ENCODE peak calls at places on chromosome 19, in nine cellular contexts. P is ureter; X is lower leg skin; T is cardiac fibroblast; B is body of pancreas; S is stimulated activated CD4-positive, alpha-beta T cell treated with anti-CD3 and anti-CD28 coated beads, TNF-alpha, amount 100 ng/mL, for 4 hours; L is T-helper 1 cell; U is bronchial epithelial cell; K is IMR-90. J is an unnamed sample.
A peak's percentile ranks its signal among the peaks of the same experiment; 100 is the strongest.

GRCh38 chr19:17323973-17324327 is 10.7 kb downstream of the ANO8 start:
- DNase-seq in L (no peak), B (no peak), T (no peak), U (no peak), P (no peak), S (no peak), K (no peak), X (no peak), J (no peak)

GRCh38 chr19:17001603-17002183 is 24.9 kb downstream of the CPAMD8 start:
- DNase-seq in U (no peak), B (no peak), X (no peak), L (peak; percentile 80), K (no peak), S (peak; percentile 46), P (no peak), T (no peak), J (peak; percentile 64)

GRCh38 chr19:38057954-38058690 is 151.1 kb downstream of the SIPA1L3 start:
- DNase-seq in P (peak; percentile 65), S (no peak), T (no peak), L (no peak), X (no peak), K (no peak), U (no peak), B (peak; percentile 81), J (no peak)

GRCh38 chr19:19655641-19656343 is 7.7 kb downstream of the ATP13A1 start:
- DNase-seq in B (no peak), U (no peak), S (no peak), T (no peak), K (no peak), L (no peak), X (no peak), P (peak; percentile 40), J (no peak)

GRCh38 chr19:56170261-56170660 is 5.5 kb upstream of the GALP start:
- DNase-seq in S (no peak), B (peak; percentile 86), K (peak; percentile 43), X (no peak), T (peak; percentile 72), U (peak; percentile 97), P (no peak), L (no peak), J (no peak)

GRCh38 chr19:35782589-35782988 is 7.2 kb downstream of the ARHGAP33 start:
- DNase-seq in P (no peak), X (no peak), K (no peak), S (no peak), T (no peak), L (no peak), U (no peak), B (no peak), J (no peak)

GRCh38 chr19:1112254-1113208 is 8.7 kb downstream of the GPX4 start:
- DNase-seq in B (no peak), S (no peak), U (peak; percentile 31), T (no peak), P (no peak), X (no peak), L (no peak), K (no peak), J (no peak)

GRCh38 chr19:11435833-11436313 is 438 bp downstream of the PRKCSH start:
- DNase-seq in K (peak; percentile 31), T (no peak), X (no peak), U (peak; percentile 13), S (no peak), L (no peak), B (no peak), P (no peak), J (no peak)

GRCh38 chr19:7916137-7916907 is 1.7 kb downstream of the TGFBR3L start:
- DNase-seq in B (peak; percentile 38), P (no peak), X (no peak), U (no peak), T (peak; percentile 30), S (no peak), K (no peak), L (peak; percentile 51), J (peak; percentile 49)

GRCh38 chr19:1012334-1012733 is 8.6 kb downstream of the TMEM259 start:
- DNase-seq in U (no peak), B (no peak), X (no peak), T (no peak), S (no peak), K (no peak), P (no peak), L (no peak), J (no peak)

GRCh38 chr19:28399187-28399586 is 813.8 kb downstream of the UQCRFS1 start:
- DNase-seq in S (no peak), K (no peak), T (no peak), X (no peak), P (no peak), L (no peak), U (no peak), B (no peak), J (no peak)

GRCh38 chr19:50486823-50487515 is 10.3 kb upstream of the GARIN5A start:
- DNase-seq in P (no peak), U (peak; percentile 5), L (peak; percentile 35), X (no peak), B (no peak), S (no peak), K (peak; percentile 19), T (peak; percentile 66), J (peak; percentile 49)

GRCh38 chr19:14432817-14433453 is at the start of gene PKN1:
- DNase-seq in S (no peak), U (no peak), P (no peak), X (no peak), B (peak; percentile 59), T (no peak), L (no peak), K (no peak), J (peak; percentile 34)

GRCh38 chr19:6947745-6948144 is 60.4 kb downstream of the ADGRE1 start:
- DNase-seq in P (no peak), L (no peak), T (peak; percentile 86), S (no peak), K (no peak), X (no peak), B (no peak), U (peak; percentile 21), J (no peak)

GRCh38 chr19:3441089-3441985 is 39.0 kb downstream of the SMIM24 start:
- DNase-seq in X (no peak), B (no peak), T (no peak), U (no peak), K (no peak), S (no peak), L (no peak), P (no peak), J (no peak)

GRCh38 chr19:10920781-10921180 is 7.7 kb downstream of the YIPF2 start:
- DNase-seq in T (no peak), U (no peak), P (no peak), S (no peak), B (no peak), X (no peak), L (no peak), K (no peak), J (no peak)

GRCh38 chr19:12838182-12838890 is at the start of gene MAST1:
- DNase-seq in P (no peak), U (no peak), B (peak; percentile 36), X (no peak), K (no peak), T (no peak), S (no peak), L (no peak), J (peak; percentile 49)

GRCh38 chr19:5261151-5261890 is 79.3 kb downstream of the PTPRS start:
- DNase-seq in X (peak; percentile 69), B (no peak), U (peak; percentile 91), P (peak; percentile 79), S (no peak), K (no peak), L (no peak), T (no peak), J (no peak)

GRCh38 chr19:17831419-17831888 is 10.1 kb upstream of the INSL3 start:
- DNase-seq in L (no peak), S (no peak), T (no peak), B (no peak), U (no peak), P (peak; percentile 48), X (no peak), K (no peak), J (no peak)

GRCh38 chr19:21568816-21569496 is 63.6 kb downstream of the ZNF429 start:
- DNase-seq in B (peak; percentile 89), S (peak; percentile 52), P (peak; percentile 89), K (peak; percentile 94), U (peak; percentile 66), X (peak; percentile 74), T (peak; percentile 95), L (peak; percentile 91), J (peak; percentile 79)

GRCh38 chr19:29326351-29326750 is 113.4 kb upstream of the UQCRFS1 start:
- DNase-seq in U (no peak), B (no peak), P (peak; percentile 19), K (no peak), X (no peak), L (no peak), T (no peak), S (no peak), J (no peak)

GRCh38 chr19:18610556-18611326 is 1.9 kb upstream of the TMEM59L start:
- DNase-seq in S (no peak), X (no peak), P (no peak), B (no peak), T (no peak), K (no peak), L (no peak), U (no peak), J (no peak)

GRCh38 chr19:42367929-42368328 is 22.2 kb downstream of the CNFN start:
- DNase-seq in K (no peak), P (no peak), L (no peak), X (no peak), B (no peak), S (no peak), T (no peak), U (no peak), J (no peak)

GRCh38 chr19:40139533-40140287 is 49.0 kb upstream of the ZNF780A start:
- DNase-seq in K (peak; percentile 63), X (no peak), L (peak; percentile 15), S (no peak), T (peak; percentile 72), B (peak; percentile 23), U (peak; percentile 50), P (no peak), J (no peak)

GRCh38 chr19:50181121-50181520 is 18.0 kb upstream of the IZUMO2 start:
- DNase-seq in X (no peak), U (no peak), S (no peak), L (no peak), B (no peak), P (no peak), T (no peak), K (no peak), J (no peak)

GRCh38 chr19:37309834-37310575 is 60.9 kb upstream of the ZNF527 start:
- DNase-seq in U (no peak), P (no peak), S (no peak), T (no peak), B (no peak), X (no peak), L (peak; percentile 27), K (no peak), J (no peak)

GRCh38 chr19:19488041-19488874 is 27.1 kb downstream of the TSSK6 start:
- DNase-seq in B (peak; percentile 58), L (no peak), P (peak; percentile 61), X (no peak), U (no peak), T (peak; percentile 27), S (no peak), K (no peak), J (no peak)

GRCh38 chr19:14333101-14333871 is 48.0 kb upstream of the ADGRE5 start:
- DNase-seq in L (no peak), B (no peak), K (no peak), P (no peak), T (peak; percentile 23), U (no peak), S (no peak), X (no peak), J (no peak)

GRCh38 chr19:39705578-39706188 is 1.4 kb downstream of the LGALS14 start:
- DNase-seq in L (no peak), X (no peak), S (peak; percentile 10), U (no peak), B (no peak), K (no peak), T (no peak), P (no peak), J (no peak)

GRCh38 chr19:11539495-11540365 is 1.1 kb downstream of the CNN1 start:
- DNase-seq in S (no peak), L (no peak), P (peak; percentile 61), T (no peak), X (no peak), B (no peak), K (peak; percentile 22), U (no peak), J (no peak)

GRCh38 chr19:1429750-1430149 is 8.4 kb upstream of the RPS15 start:
- DNase-seq in K (no peak), P (no peak), U (no peak), X (no peak), S (no peak), B (no peak), T (no peak), L (no peak), J (no peak)